ENCODE peak calls at places on chromosomes 7 and 10, in nine cellular contexts. O is KG1; J is GM12864; T is GM10248; U is head of caudate nucleus; E is hippocampal formation; K is globus pallidus; A is tibial nerve; I is activated CD4-positive, CD25-positive, alpha-beta regulatory T cell treated with anti-CD3 and anti-CD28 coated beads, Interleukin-2, amount 50 U/mL, for 16 hours. Y is an unnamed sample.

GRCh38 chr7:90769036-90769435 is 172.9 kb downstream of the CDK14 start:
- DNase-seq in J (no peak), E (no peak), K (no peak), U (no peak), T (no peak), O (no peak), A (no peak), I (no peak), Y (no peak)

GRCh38 chr7:76211216-76211615 is 9.5 kb downstream of the SRRM3 start:
- DNase-seq in E (no peak), T (no peak), O (no peak), J (no peak), A (no peak), K (no peak), U (no peak), I (no peak), Y (no peak)

GRCh38 chr10:18473424-18474110 is 177.8 kb downstream of the NSUN6 start:
- DNase-seq in E (no peak), I (no peak), K (peak), J (no peak), O (no peak), U (peak), A (no peak), T (no peak), Y (peak)

GRCh38 chr7:157977306-157977705 is 610.3 kb downstream of the PTPRN2 start:
- DNase-seq in J (no peak), O (no peak), I (no peak), A (no peak), K (no peak), E (no peak), T (no peak), U (peak), Y (no peak)

GRCh38 chr10:119253433-119254174 is 46.2 kb downstream of the GRK5 start:
- DNase-seq in T (no peak), U (no peak), A (peak), E (no peak), O (no peak), J (no peak), I (no peak), K (no peak), Y (no peak)

GRCh38 chr7:7639847-7640220 is 718 bp upstream of the UMAD1 start:
- DNase-seq in U (no peak), T (peak), A (no peak), J (peak), E (peak), K (no peak), I (peak), O (no peak), Y (peak)

GRCh38 chr10:123019941-123020703 is 11.3 kb downstream of the ACADSB start:
- DNase-seq in J (no peak), A (no peak), U (no peak), E (no peak), O (no peak), K (no peak), I (no peak), T (no peak), Y (no peak)

GRCh38 chr10:43258032-43258921 is 8.6 kb downstream of the RASGEF1A start:
- DNase-seq in E (no peak), J (no peak), I (no peak), A (no peak), U (no peak), T (no peak), K (no peak), O (no peak), Y (no peak)

GRCh38 chr10:109838592-109839244 is 84.6 kb downstream of the XPNPEP1 start:
- DNase-seq in I (no peak), O (no peak), K (no peak), J (no peak), A (no peak), T (no peak), E (no peak), U (no peak), Y (no peak)

GRCh38 chr10:1404236-1404952 is 332.9 kb downstream of the ADARB2 start:
- DNase-seq in T (no peak), J (no peak), U (peak), E (no peak), A (no peak), I (no peak), K (no peak), O (no peak), Y (no peak)

GRCh38 chr7:12607134-12607533 is 36.6 kb downstream of the SCIN start:
- DNase-seq in J (no peak), U (no peak), O (no peak), A (no peak), T (no peak), I (no peak), K (no peak), E (no peak), Y (no peak)

GRCh38 chr7:147607151-147607800 is 983.3 kb upstream of the C7orf33 start:
- DNase-seq in I (no peak), O (no peak), A (no peak), T (no peak), K (no peak), U (no peak), J (no peak), E (no peak), Y (no peak)

GRCh38 chr7:131503639-131504038 is 52.8 kb downstream of the PODXL start:
- DNase-seq in U (no peak), A (no peak), I (no peak), E (no peak), J (no peak), T (no peak), O (no peak), K (no peak), Y (no peak)

GRCh38 chr10:113426181-113426837 is 126.5 kb upstream of the HABP2 start:
- DNase-seq in U (no peak), K (no peak), O (no peak), E (no peak), I (no peak), A (no peak), T (no peak), J (no peak), Y (no peak)

GRCh38 chr10:80459047-80459865 is 5.1 kb downstream of the TSPAN14 start:
- DNase-seq in U (no peak), J (peak), A (peak), T (peak), I (no peak), O (peak), K (no peak), E (no peak), Y (no peak)

GRCh38 chr7:2099036-2099957 is 133.4 kb downstream of the MAD1L1 start:
- DNase-seq in I (no peak), J (no peak), K (no peak), O (no peak), T (no peak), E (no peak), U (no peak), A (no peak), Y (no peak)

GRCh38 chr7:120273476-120273975 is 551 bp downstream of the KCND2 start:
- DNase-seq in U (peak), J (peak), T (peak), K (peak), O (no peak), I (no peak), A (no peak), E (no peak), Y (peak)

GRCh38 chr7:114658188-114658587 is 243.6 kb downstream of the FOXP2 start:
- DNase-seq in J (no peak), O (no peak), U (no peak), A (no peak), I (no peak), E (no peak), K (no peak), T (no peak), Y (no peak)

GRCh38 chr10:132900211-132900756 is 42.1 kb downstream of the CFAP46 start:
- DNase-seq in U (no peak), K (no peak), O (no peak), A (no peak), T (no peak), E (no peak), I (no peak), J (no peak), Y (no peak)

Y was measured in Ammon's horn.